ENCODE peak calls at places on chromosome 5, in nine cellular contexts. S is hypothalamus, R is Ammon's horn, B is dermis blood vessel endothelial cell, X is left kidney, A is fibroblast of the aortic adventitia, F is T-helper 2 cell, W is mesenteric fat pad, I is NCI-H1694. M is an unnamed sample.

GRCh38 chr5:139985733-139986132 is 57.4 kb downstream of the NRG2 start:
- DNase-seq in S (no peak), R (no peak), B (peak), X (no peak), A (peak), F (no peak), W (no peak), I (no peak), M (peak)

GRCh38 chr5:32277782-32278181 is 35.0 kb downstream of the MTMR12 start:
- DNase-seq in S (no peak), R (no peak), B (no peak), X (no peak), A (no peak), F (no peak), W (no peak), I (no peak), M (no peak)

GRCh38 chr5:9861664-9862256 is 231.6 kb upstream of the TAS2R1 start:
- DNase-seq in S (no peak), R (no peak), B (no peak), X (peak), A (no peak), F (no peak), W (no peak), I (no peak), M (no peak)

GRCh38 chr5:36584009-36584875 is 22.2 kb upstream of the SLC1A3 start:
- DNase-seq in S (no peak), R (no peak), B (no peak), X (no peak), A (no peak), F (no peak), W (no peak), I (no peak), M (no peak)

GRCh38 chr5:173567548-173567947 is 48.9 kb downstream of the BOD1 start:
- DNase-seq in S (no peak), R (no peak), B (peak), X (no peak), A (peak), F (no peak), W (no peak), I (no peak), M (peak)

GRCh38 chr5:1521671-1522600 is 1.8 kb downstream of the LPCAT1 start:
- DNase-seq in S (no peak), R (peak), B (peak), X (peak), A (peak), F (no peak), W (peak), I (no peak), M (peak)

GRCh38 chr5:38994329-38994927 is 79.8 kb downstream of the RICTOR start:
- DNase-seq in S (no peak), R (peak), B (peak), X (peak), A (peak), F (no peak), W (no peak), I (peak), M (peak)

GRCh38 chr5:99320461-99320860 is 391.7 kb upstream of the CHD1 start:
- DNase-seq in S (no peak), R (peak), B (no peak), X (peak), A (no peak), F (no peak), W (no peak), I (no peak), M (no peak)

GRCh38 chr5:116685931-116686330 is 111.3 kb upstream of the SEMA6A start:
- DNase-seq in S (no peak), R (no peak), B (no peak), X (no peak), A (no peak), F (no peak), W (no peak), I (no peak), M (no peak)

GRCh38 chr5:428219-428618 is 14.8 kb upstream of the EXOC3 start:
- DNase-seq in S (no peak), R (no peak), B (no peak), X (no peak), A (no peak), F (no peak), W (peak), I (peak), M (no peak)

GRCh38 chr5:153756540-153756939 is 266.1 kb downstream of the GRIA1 start:
- DNase-seq in S (no peak), R (no peak), B (no peak), X (no peak), A (peak), F (no peak), W (no peak), I (peak), M (no peak)

GRCh38 chr5:15234911-15235310 is 265.1 kb upstream of the FBXL7 start:
- DNase-seq in S (no peak), R (no peak), B (no peak), X (no peak), A (no peak), F (no peak), W (no peak), I (no peak), M (no peak)

GRCh38 chr5:150409638-150410523 is 2.8 kb downstream of the CD74 start:
- DNase-seq in S (peak), R (peak), B (peak), X (peak), A (peak), F (peak), W (no peak), I (peak), M (peak)

GRCh38 chr5:124373843-124374242 is 372.6 kb downstream of the ZNF608 start:
- DNase-seq in S (no peak), R (no peak), B (no peak), X (no peak), A (no peak), F (no peak), W (no peak), I (no peak), M (no peak)

GRCh38 chr5:16931334-16932110 is 4.6 kb downstream of the MYO10 start:
- DNase-seq in S (no peak), R (no peak), B (peak), X (peak), A (peak), F (no peak), W (no peak), I (peak), M (peak)

M was measured in Daoy.